ENCODE peak calls at places on chromosome 3, in eight cellular contexts. One of them, this sample, is unnamed.

GRCh38 chr3:11014253-11014652 is 21.7 kb downstream of the SLC6A1 start:
- DNase-seq in fibroblast of lung: no peak
- DNase-seq in NCI-H2081: no peak
- DNase-seq in AG08396: no peak
- DNase-seq in sigmoid colon: no peak
- DNase-seq in activated CD4-positive, CD25-positive, alpha-beta regulatory T cell: no peak
- DNase-seq in NCI-H774: no peak
- DNase-seq in Calu3: no peak
- DNase-seq in this sample: no peak

GRCh38 chr3:173685471-173685870 is 287.9 kb downstream of the NLGN1 start:
- DNase-seq in fibroblast of lung: no peak
- DNase-seq in NCI-H2081: no peak
- DNase-seq in AG08396: no peak
- DNase-seq in sigmoid colon: no peak
- DNase-seq in activated CD4-positive, CD25-positive, alpha-beta regulatory T cell: no peak
- DNase-seq in NCI-H774: no peak
- DNase-seq in Calu3: no peak
- DNase-seq in this sample: no peak

GRCh38 chr3:142846779-142847577 is 41.9 kb downstream of the PCOLCE2 start:
- DNase-seq in fibroblast of lung: no peak
- DNase-seq in NCI-H2081: no peak
- DNase-seq in AG08396: no peak
- DNase-seq in sigmoid colon: no peak
- DNase-seq in activated CD4-positive, CD25-positive, alpha-beta regulatory T cell: no peak
- DNase-seq in NCI-H774: no peak
- DNase-seq in Calu3: no peak
- DNase-seq in this sample: no peak

GRCh38 chr3:128311441-128311844 is 155.2 kb downstream of the DNAJB8 start:
- DNase-seq in fibroblast of lung: no peak
- DNase-seq in NCI-H2081: no peak
- DNase-seq in AG08396: no peak
- DNase-seq in sigmoid colon: no peak
- DNase-seq in activated CD4-positive, CD25-positive, alpha-beta regulatory T cell: no peak
- DNase-seq in NCI-H774: no peak
- DNase-seq in Calu3: no peak
- DNase-seq in this sample: peak

GRCh38 chr3:42314411-42314810 is 48.4 kb upstream of the CCK start:
- DNase-seq in fibroblast of lung: peak
- DNase-seq in NCI-H2081: no peak
- DNase-seq in AG08396: no peak
- DNase-seq in sigmoid colon: no peak
- DNase-seq in activated CD4-positive, CD25-positive, alpha-beta regulatory T cell: no peak
- DNase-seq in NCI-H774: no peak
- DNase-seq in Calu3: no peak
- DNase-seq in this sample: no peak

GRCh38 chr3:154142608-154143007 is 21.4 kb downstream of the ARHGEF26 start:
- DNase-seq in fibroblast of lung: no peak
- DNase-seq in NCI-H2081: no peak
- DNase-seq in AG08396: no peak
- DNase-seq in sigmoid colon: no peak
- DNase-seq in activated CD4-positive, CD25-positive, alpha-beta regulatory T cell: no peak
- DNase-seq in NCI-H774: no peak
- DNase-seq in Calu3: no peak
- DNase-seq in this sample: no peak

GRCh38 chr3:136772709-136773108 is 20.5 kb upstream of the STAG1 start:
- DNase-seq in fibroblast of lung: peak
- DNase-seq in NCI-H2081: no peak
- DNase-seq in AG08396: peak
- DNase-seq in sigmoid colon: no peak
- DNase-seq in activated CD4-positive, CD25-positive, alpha-beta regulatory T cell: no peak
- DNase-seq in NCI-H774: no peak
- DNase-seq in Calu3: peak
- DNase-seq in this sample: no peak

GRCh38 chr3:196941846-196942225 is 492 bp downstream of the NCBP2 start:
- DNase-seq in fibroblast of lung: peak
- DNase-seq in NCI-H2081: peak
- DNase-seq in AG08396: peak
- DNase-seq in sigmoid colon: no peak
- DNase-seq in activated CD4-positive, CD25-positive, alpha-beta regulatory T cell: peak
- DNase-seq in NCI-H774: peak
- DNase-seq in Calu3: peak
- DNase-seq in this sample: peak

GRCh38 chr3:71659758-71660666 is 65.2 kb downstream of the EIF4E3 start:
- DNase-seq in fibroblast of lung: peak
- DNase-seq in NCI-H2081: no peak
- DNase-seq in AG08396: no peak
- DNase-seq in sigmoid colon: no peak
- DNase-seq in activated CD4-positive, CD25-positive, alpha-beta regulatory T cell: no peak
- DNase-seq in NCI-H774: no peak
- DNase-seq in Calu3: no peak
- DNase-seq in this sample: no peak

GRCh38 chr3:158762701-158763100 is 30.4 kb upstream of the RARRES1 start:
- DNase-seq in fibroblast of lung: no peak
- DNase-seq in NCI-H2081: no peak
- DNase-seq in AG08396: no peak
- DNase-seq in sigmoid colon: no peak
- DNase-seq in activated CD4-positive, CD25-positive, alpha-beta regulatory T cell: no peak
- DNase-seq in NCI-H774: no peak
- DNase-seq in Calu3: no peak
- DNase-seq in this sample: no peak

GRCh38 chr3:16864610-16865313 is 20.0 kb upstream of the PLCL2 start:
- DNase-seq in fibroblast of lung: peak
- DNase-seq in NCI-H2081: no peak
- DNase-seq in AG08396: peak
- DNase-seq in sigmoid colon: no peak
- DNase-seq in activated CD4-positive, CD25-positive, alpha-beta regulatory T cell: no peak
- DNase-seq in NCI-H774: no peak
- DNase-seq in Calu3: no peak
- DNase-seq in this sample: no peak

GRCh38 chr3:136237103-136237502 is 13.0 kb upstream of the PCCB start:
- DNase-seq in fibroblast of lung: no peak
- DNase-seq in NCI-H2081: no peak
- DNase-seq in AG08396: no peak
- DNase-seq in sigmoid colon: no peak
- DNase-seq in activated CD4-positive, CD25-positive, alpha-beta regulatory T cell: no peak
- DNase-seq in NCI-H774: no peak
- DNase-seq in Calu3: no peak
- DNase-seq in this sample: no peak

GRCh38 chr3:55089211-55089610 is 161.4 kb upstream of the LRTM1 start:
- DNase-seq in fibroblast of lung: peak
- DNase-seq in NCI-H2081: no peak
- DNase-seq in AG08396: no peak
- DNase-seq in sigmoid colon: no peak
- DNase-seq in activated CD4-positive, CD25-positive, alpha-beta regulatory T cell: no peak
- DNase-seq in NCI-H774: no peak
- DNase-seq in Calu3: no peak
- DNase-seq in this sample: no peak

GRCh38 chr3:187456268-187456667 is 88.1 kb downstream of the RTP4 start:
- DNase-seq in fibroblast of lung: peak
- DNase-seq in NCI-H2081: no peak
- DNase-seq in AG08396: no peak
- DNase-seq in sigmoid colon: peak
- DNase-seq in activated CD4-positive, CD25-positive, alpha-beta regulatory T cell: no peak
- DNase-seq in NCI-H774: no peak
- DNase-seq in Calu3: no peak
- DNase-seq in this sample: no peak

This sample was measured in activated CD8-positive, alpha-beta T cell treated with anti-CD3 and anti-CD28 coated beads, Interleukin-2, amount 10 ng/mL, durations not matched to agents 7 days and 5 days.